ENCODE peak calls at places on chromosomes 4 and X, in four cellular contexts. G is NCI-H345, T is fibroblast of lung, Y is Right ventricle myocardium superior. C is an unnamed sample.

GRCh38 chr4:80138556-80139538 is 58.5 kb upstream of the PRDM8 start:
- DNase-seq in G (no peak), T (peak; percentile 74), Y (no peak), C (no peak)

GRCh38 chr4:5753366-5753765 is 42.4 kb downstream of the EVC start:
- DNase-seq in G (no peak), T (no peak), Y (no peak), C (no peak)

GRCh38 chrX:2848806-2849420 is 20.2 kb downstream of the GYG2 start:
- DNase-seq in G (no peak), T (peak; percentile 82), Y (no peak), C (no peak)

GRCh38 chr4:122617597-122618593 is 3.0 kb downstream of the IL21 start:
- DNase-seq in G (no peak), T (peak; percentile 21), Y (no peak), C (no peak)

GRCh38 chr4:121072080-121072835 is at the start of gene NDNF:
- DNase-seq in G (peak; percentile 35), T (peak; percentile 50), Y (peak; percentile 57), C (peak; percentile 13)

GRCh38 chr4:107913283-107913899 is 18.0 kb upstream of the CYP2U1 start:
- DNase-seq in G (peak; percentile 57), T (peak; percentile 48), Y (no peak), C (peak; percentile 69)

GRCh38 chr4:110487873-110488272 is 11.9 kb downstream of the ENPEP start:
- DNase-seq in G (no peak), T (no peak), Y (no peak), C (peak; percentile 36)

GRCh38 chr4:17336524-17336941 is 175.4 kb downstream of the QDPR start:
- DNase-seq in G (no peak), T (peak; percentile 68), Y (no peak), C (peak; percentile 76)

GRCh38 chrX:16643160-16643559 is 6.8 kb upstream of the S100G start:
- DNase-seq in G (no peak), T (peak; percentile 63), Y (no peak), C (no peak)

GRCh38 chr4:85370400-85371032 is 104.4 kb upstream of the ARHGAP24 start:
- DNase-seq in G (peak; percentile 31), T (peak; percentile 20), Y (no peak), C (peak; percentile 52)

GRCh38 chr4:830776-831482 is 5.0 kb upstream of the CPLX1 start:
- DNase-seq in G (no peak), T (no peak), Y (peak; percentile 33), C (no peak)

GRCh38 chr4:82652062-82652461 is 90.3 kb upstream of the TMEM150C start:
- DNase-seq in G (no peak), T (peak; percentile 12), Y (no peak), C (no peak)

GRCh38 chrX:49187028-49187394 is 838 bp upstream of the PRICKLE3 start:
- DNase-seq in G (no peak), T (no peak), Y (no peak), C (no peak)

GRCh38 chr4:133593764-133594163 is 444.7 kb downstream of the PCDH10 start:
- DNase-seq in G (no peak), T (no peak), Y (no peak), C (no peak)

GRCh38 chrX:135437867-135438733 is 16.4 kb downstream of the SMIM10L2A start:
- DNase-seq in G (no peak), T (no peak), Y (no peak), C (no peak)

GRCh38 chr4:85571008-85571407 is 96.1 kb downstream of the ARHGAP24 start:
- DNase-seq in G (no peak), T (no peak), Y (no peak), C (no peak)

GRCh38 chr4:187021436-187022205 is 298.0 kb upstream of the FAT1 start:
- DNase-seq in G (no peak), T (no peak), Y (no peak), C (no peak)

GRCh38 chr4:125837493-125838238 is 522.9 kb downstream of the FAT4 start:
- DNase-seq in G (no peak), T (peak; percentile 51), Y (no peak), C (no peak)

GRCh38 chrX:28847423-28847822 is 260.2 kb downstream of the IL1RAPL1 start:
- DNase-seq in G (no peak), T (peak; percentile 76), Y (peak; percentile 44), C (peak; percentile 1)

GRCh38 chr4:6235901-6236625 is 33.6 kb upstream of the WFS1 start:
- DNase-seq in G (no peak), T (no peak), Y (no peak), C (no peak)

GRCh38 chrX:13764765-13765164 is 30.2 kb downstream of the OFD1 start:
- DNase-seq in G (no peak), T (peak; percentile 8), Y (peak; percentile 42), C (no peak)

GRCh38 chr4:4780634-4781287 is 78.7 kb upstream of the MSX1 start:
- DNase-seq in G (no peak), T (peak; percentile 76), Y (no peak), C (peak; percentile 11)

GRCh38 chr4:163681208-163681821 is 186.8 kb downstream of the TMA16 start:
- DNase-seq in G (no peak), T (no peak), Y (no peak), C (peak; percentile 38)

GRCh38 chrX:112877771-112878173 is 37.1 kb upstream of the AMOT start:
- DNase-seq in G (no peak), T (no peak), Y (no peak), C (no peak)

GRCh38 chr4:82125170-82125862 is 248.5 kb downstream of the HNRNPD start:
- DNase-seq in G (no peak), T (no peak), Y (no peak), C (no peak)

GRCh38 chrX:3346436-3347329 is at the start of gene MXRA5:
- DNase-seq in G (peak; percentile 33), T (peak; percentile 75), Y (peak; percentile 38), C (no peak)

C was measured in LoVo.